ENCODE peak calls at places on chromosomes 4 and X, in ten cellular contexts. One of them, this sample, is unnamed. For H3K4me1, the result is how much of the 10 kb centered on the place peaks cover.

GRCh38 chr4:165627548-165627947 is 245.5 kb upstream of the TLL1 start:
- DNase-seq in foreskin keratinocyte: no peak
- DNase-seq in tibial artery: no peak
- DNase-seq in MM.1S: no peak
- DNase-seq in GM23248: no peak
- DNase-seq in transverse colon: no peak
- DNase-seq in breast epithelium: no peak
- DNase-seq in right lobe of liver: no peak
- DNase-seq in psoas muscle: no peak
- DNase-seq in ovary: no peak
- DNase-seq in this sample: no peak

GRCh38 chr4:154439224-154439623 is 52.4 kb downstream of the DCHS2 start:
- DNase-seq in foreskin keratinocyte: no peak
- DNase-seq in tibial artery: no peak
- DNase-seq in MM.1S: no peak
- DNase-seq in GM23248: no peak
- DNase-seq in transverse colon: no peak
- DNase-seq in breast epithelium: no peak
- DNase-seq in right lobe of liver: no peak
- DNase-seq in psoas muscle: no peak
- DNase-seq in ovary: no peak
- DNase-seq in this sample: no peak

GRCh38 chr4:9762823-9763475 is 18.5 kb upstream of the DRD5 start:
- DNase-seq in foreskin keratinocyte: peak
- DNase-seq in tibial artery: peak
- DNase-seq in MM.1S: peak
- DNase-seq in GM23248: peak
- DNase-seq in transverse colon: peak
- DNase-seq in breast epithelium: peak
- DNase-seq in right lobe of liver: no peak
- DNase-seq in psoas muscle: no peak
- DNase-seq in ovary: peak
- DNase-seq in this sample: peak

GRCh38 chrX:155216940-155217450 is 735 bp downstream of the VBP1 start:
- DNase-seq in foreskin keratinocyte: no peak
- DNase-seq in tibial artery: no peak
- DNase-seq in MM.1S: peak
- DNase-seq in GM23248: peak
- DNase-seq in transverse colon: no peak
- DNase-seq in breast epithelium: no peak
- DNase-seq in right lobe of liver: no peak
- DNase-seq in psoas muscle: no peak
- DNase-seq in ovary: no peak
- DNase-seq in this sample: no peak

GRCh38 chr4:2353222-2354107 is 65.0 kb downstream of the ZFYVE28 start:
- DNase-seq in foreskin keratinocyte: no peak
- DNase-seq in tibial artery: peak
- DNase-seq in MM.1S: no peak
- DNase-seq in GM23248: no peak
- DNase-seq in transverse colon: peak
- DNase-seq in breast epithelium: no peak
- DNase-seq in right lobe of liver: no peak
- DNase-seq in psoas muscle: no peak
- DNase-seq in ovary: peak
- DNase-seq in this sample: no peak

GRCh38 chr4:48905363-48906015 is 1.1 kb downstream of the OCIAD2 start:
- DNase-seq in foreskin keratinocyte: no peak
- DNase-seq in tibial artery: no peak
- DNase-seq in MM.1S: no peak
- DNase-seq in GM23248: peak
- DNase-seq in transverse colon: peak
- DNase-seq in breast epithelium: no peak
- DNase-seq in right lobe of liver: peak
- DNase-seq in psoas muscle: no peak
- DNase-seq in ovary: no peak
- DNase-seq in this sample: no peak

GRCh38 chr4:152892985-152893384 is 43.1 kb upstream of the FHDC1 start:
- DNase-seq in foreskin keratinocyte: no peak
- DNase-seq in tibial artery: no peak
- DNase-seq in MM.1S: no peak
- DNase-seq in GM23248: no peak
- DNase-seq in transverse colon: no peak
- DNase-seq in breast epithelium: no peak
- DNase-seq in right lobe of liver: no peak
- DNase-seq in psoas muscle: no peak
- DNase-seq in ovary: no peak
- DNase-seq in this sample: no peak

GRCh38 chr4:60133414-60133813 is 1066.7 kb upstream of the ADGRL3 start:
- DNase-seq in foreskin keratinocyte: peak
- DNase-seq in tibial artery: no peak
- DNase-seq in MM.1S: no peak
- DNase-seq in GM23248: no peak
- DNase-seq in transverse colon: no peak
- DNase-seq in breast epithelium: no peak
- DNase-seq in right lobe of liver: no peak
- DNase-seq in psoas muscle: no peak
- DNase-seq in ovary: no peak
- DNase-seq in this sample: no peak

GRCh38 chr4:99301376-99302164 is 10.8 kb upstream of the ADH1A start:
- DNase-seq in foreskin keratinocyte: no peak
- DNase-seq in tibial artery: no peak
- DNase-seq in MM.1S: no peak
- DNase-seq in GM23248: peak
- DNase-seq in transverse colon: no peak
- DNase-seq in breast epithelium: no peak
- DNase-seq in right lobe of liver: no peak
- DNase-seq in psoas muscle: no peak
- DNase-seq in ovary: no peak
- DNase-seq in this sample: no peak

GRCh38 chrX:10381218-10381617 is 224.4 kb downstream of the CLCN4 start:
- DNase-seq in foreskin keratinocyte: peak
- DNase-seq in tibial artery: no peak
- DNase-seq in MM.1S: no peak
- DNase-seq in GM23248: no peak
- DNase-seq in transverse colon: no peak
- DNase-seq in breast epithelium: no peak
- DNase-seq in right lobe of liver: no peak
- DNase-seq in psoas muscle: no peak
- DNase-seq in ovary: no peak
- DNase-seq in this sample: no peak

GRCh38 chr4:2397596-2398379 is 20.7 kb downstream of the ZFYVE28 start:
- DNase-seq in foreskin keratinocyte: no peak
- DNase-seq in tibial artery: no peak
- DNase-seq in MM.1S: no peak
- DNase-seq in GM23248: no peak
- DNase-seq in transverse colon: no peak
- DNase-seq in breast epithelium: no peak
- DNase-seq in right lobe of liver: no peak
- DNase-seq in psoas muscle: no peak
- DNase-seq in ovary: no peak
- DNase-seq in this sample: no peak

GRCh38 chr4:184824776-184825393 is 883 bp downstream of the ACSL1 start:
- DNase-seq in foreskin keratinocyte: no peak
- DNase-seq in tibial artery: no peak
- DNase-seq in MM.1S: no peak
- DNase-seq in GM23248: no peak
- DNase-seq in transverse colon: no peak
- DNase-seq in breast epithelium: no peak
- DNase-seq in right lobe of liver: no peak
- DNase-seq in psoas muscle: no peak
- DNase-seq in ovary: no peak
- DNase-seq in this sample: no peak

GRCh38 chrX:20235755-20236154 is 31.0 kb downstream of the RPS6KA3 start:
- DNase-seq in foreskin keratinocyte: no peak
- DNase-seq in tibial artery: no peak
- DNase-seq in MM.1S: no peak
- DNase-seq in GM23248: no peak
- DNase-seq in transverse colon: no peak
- DNase-seq in breast epithelium: no peak
- DNase-seq in right lobe of liver: no peak
- DNase-seq in psoas muscle: no peak
- DNase-seq in ovary: no peak
- DNase-seq in this sample: no peak

GRCh38 chr4:172995704-172996103 is 172.9 kb upstream of the GALNT7 start:
- DNase-seq in foreskin keratinocyte: no peak
- DNase-seq in tibial artery: no peak
- DNase-seq in MM.1S: no peak
- DNase-seq in GM23248: no peak
- DNase-seq in transverse colon: no peak
- DNase-seq in breast epithelium: no peak
- DNase-seq in right lobe of liver: no peak
- DNase-seq in psoas muscle: no peak
- DNase-seq in ovary: no peak
- DNase-seq in this sample: no peak
- H3K4me1 ChIP-seq in foreskin keratinocyte: under half
- H3K4me1 ChIP-seq in tibial artery: under half
- H3K4me1 ChIP-seq in MM.1S: under half
- H3K4me1 ChIP-seq in GM23248: under half
- H3K4me1 ChIP-seq in transverse colon: under half
- H3K4me1 ChIP-seq in breast epithelium: under half
- H3K4me1 ChIP-seq in right lobe of liver: under half
- H3K4me1 ChIP-seq in psoas muscle: under half
- H3K4me1 ChIP-seq in ovary: under half
- H3K4me1 ChIP-seq in this sample: under half

GRCh38 chr4:3484057-3484973 is 21.2 kb downstream of the DOK7 start:
- DNase-seq in foreskin keratinocyte: peak
- DNase-seq in tibial artery: peak
- DNase-seq in MM.1S: no peak
- DNase-seq in GM23248: peak
- DNase-seq in transverse colon: peak
- DNase-seq in breast epithelium: peak
- DNase-seq in right lobe of liver: no peak
- DNase-seq in psoas muscle: peak
- DNase-seq in ovary: no peak
- DNase-seq in this sample: no peak
- H3K4me1 ChIP-seq in foreskin keratinocyte: under half
- H3K4me1 ChIP-seq in tibial artery: half or more
- H3K4me1 ChIP-seq in MM.1S: under half
- H3K4me1 ChIP-seq in GM23248: under half
- H3K4me1 ChIP-seq in transverse colon: under half
- H3K4me1 ChIP-seq in breast epithelium: under half
- H3K4me1 ChIP-seq in right lobe of liver: under half
- H3K4me1 ChIP-seq in psoas muscle: half or more
- H3K4me1 ChIP-seq in ovary: under half
- H3K4me1 ChIP-seq in this sample: under half

GRCh38 chrX:134607523-134607922 is 50.7 kb downstream of the PLAC1 start:
- DNase-seq in foreskin keratinocyte: no peak
- DNase-seq in tibial artery: no peak
- DNase-seq in MM.1S: no peak
- DNase-seq in GM23248: no peak
- DNase-seq in transverse colon: no peak
- DNase-seq in breast epithelium: no peak
- DNase-seq in right lobe of liver: no peak
- DNase-seq in psoas muscle: no peak
- DNase-seq in ovary: no peak
- DNase-seq in this sample: no peak
- H3K4me1 ChIP-seq in foreskin keratinocyte: under half
- H3K4me1 ChIP-seq in tibial artery: under half
- H3K4me1 ChIP-seq in MM.1S: under half
- H3K4me1 ChIP-seq in GM23248: under half
- H3K4me1 ChIP-seq in transverse colon: under half
- H3K4me1 ChIP-seq in breast epithelium: under half
- H3K4me1 ChIP-seq in right lobe of liver: under half
- H3K4me1 ChIP-seq in psoas muscle: under half
- H3K4me1 ChIP-seq in ovary: under half
- H3K4me1 ChIP-seq in this sample: under half

GRCh38 chr4:119523399-119523798 is 105.2 kb downstream of the PDE5A start:
- DNase-seq in foreskin keratinocyte: no peak
- DNase-seq in tibial artery: no peak
- DNase-seq in MM.1S: no peak
- DNase-seq in GM23248: no peak
- DNase-seq in transverse colon: no peak
- DNase-seq in breast epithelium: no peak
- DNase-seq in right lobe of liver: no peak
- DNase-seq in psoas muscle: no peak
- DNase-seq in ovary: no peak
- DNase-seq in this sample: no peak

GRCh38 chr4:119526786-119527550 is 101.6 kb downstream of the PDE5A start:
- DNase-seq in foreskin keratinocyte: no peak
- DNase-seq in tibial artery: no peak
- DNase-seq in MM.1S: no peak
- DNase-seq in GM23248: peak
- DNase-seq in transverse colon: no peak
- DNase-seq in breast epithelium: no peak
- DNase-seq in right lobe of liver: no peak
- DNase-seq in psoas muscle: no peak
- DNase-seq in ovary: no peak
- DNase-seq in this sample: no peak

GRCh38 chr4:119525005-119525749 is 103.4 kb downstream of the PDE5A start:
- DNase-seq in foreskin keratinocyte: peak
- DNase-seq in tibial artery: no peak
- DNase-seq in MM.1S: no peak
- DNase-seq in GM23248: peak
- DNase-seq in transverse colon: no peak
- DNase-seq in breast epithelium: no peak
- DNase-seq in right lobe of liver: no peak
- DNase-seq in psoas muscle: no peak
- DNase-seq in ovary: no peak
- DNase-seq in this sample: no peak

GRCh38 chr4:119529788-119530187 is 98.8 kb downstream of the PDE5A start:
- DNase-seq in foreskin keratinocyte: no peak
- DNase-seq in tibial artery: no peak
- DNase-seq in MM.1S: no peak
- DNase-seq in GM23248: no peak
- DNase-seq in transverse colon: no peak
- DNase-seq in breast epithelium: no peak
- DNase-seq in right lobe of liver: no peak
- DNase-seq in psoas muscle: no peak
- DNase-seq in ovary: no peak
- DNase-seq in this sample: no peak

DNA sequence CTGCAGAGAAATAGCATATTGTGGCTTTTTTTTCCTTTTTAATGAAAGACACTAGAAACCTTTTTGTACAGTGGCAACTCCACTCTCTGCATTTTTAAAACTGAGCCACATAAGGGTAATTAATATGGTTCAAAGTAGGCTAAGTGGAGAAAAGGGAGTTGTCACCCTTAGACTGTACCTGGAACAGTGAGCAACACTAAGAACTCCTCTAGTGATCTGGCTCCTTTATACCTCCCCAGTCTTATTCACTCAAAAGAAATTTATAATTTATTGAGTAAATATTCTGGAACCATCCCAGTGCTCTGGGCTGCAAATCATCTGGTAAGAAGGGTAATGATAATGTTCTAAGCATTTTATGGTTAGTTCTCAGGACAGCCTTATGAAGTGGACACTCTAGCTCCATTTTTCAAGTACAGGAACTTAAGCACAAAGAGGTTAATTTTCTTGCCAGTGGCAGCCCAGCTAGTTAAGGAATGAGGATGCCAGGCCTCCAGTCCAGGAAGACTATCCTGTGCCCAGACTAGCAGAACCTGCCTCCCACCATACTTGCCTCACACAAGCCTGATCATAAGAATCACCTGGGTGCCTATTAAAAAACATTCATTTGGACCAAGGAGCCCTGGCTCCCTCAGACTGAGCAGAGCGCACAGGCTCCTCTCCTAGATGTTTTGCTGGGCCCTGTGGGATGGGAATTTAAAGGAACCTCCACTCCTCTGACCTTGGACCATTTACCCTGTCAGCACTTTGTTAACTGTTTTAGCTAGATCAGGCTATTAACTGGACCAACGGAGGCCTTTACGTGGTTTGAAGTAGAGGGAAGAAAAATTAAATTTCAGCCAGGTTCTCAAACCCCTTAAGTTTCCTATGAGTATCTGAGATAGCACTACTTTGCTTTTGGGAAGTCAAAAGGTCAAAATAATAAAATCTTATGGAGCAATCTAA is 102.6 kb downstream of the PDE5A start:
- DNase-seq in foreskin keratinocyte: no peak
- DNase-seq in tibial artery: no peak
- DNase-seq in MM.1S: no peak
- DNase-seq in GM23248: peak
- DNase-seq in transverse colon: no peak
- DNase-seq in breast epithelium: no peak
- DNase-seq in right lobe of liver: no peak
- DNase-seq in psoas muscle: no peak
- DNase-seq in ovary: no peak
- DNase-seq in this sample: no peak
- H3K4me1 ChIP-seq in foreskin keratinocyte: under half
- H3K4me1 ChIP-seq in tibial artery: half or more
- H3K4me1 ChIP-seq in MM.1S: under half
- H3K4me1 ChIP-seq in GM23248: under half
- H3K4me1 ChIP-seq in transverse colon: under half
- H3K4me1 ChIP-seq in breast epithelium: under half
- H3K4me1 ChIP-seq in right lobe of liver: under half
- H3K4me1 ChIP-seq in psoas muscle: under half
- H3K4me1 ChIP-seq in ovary: under half
- H3K4me1 ChIP-seq in this sample: under half